ENCODE peak calls at places on chromosomes 6 and 20, in seven cellular contexts. One of them, this sample, is unnamed.

GRCh38 chr6:122307577-122307976 is 91.9 kb upstream of the HSF2 start:
- DNase-seq in K562: no peak
- DNase-seq in brain microvascular endothelial cell: no peak
- DNase-seq in NCI-H774: no peak
- DNase-seq in fibroblast of the conjunctiva: no peak
- DNase-seq in HS-27A: no peak
- DNase-seq in HEK293T: no peak
- DNase-seq in this sample: no peak

GRCh38 chr6:154882107-154882506 is 113.0 kb upstream of the TIAM2 start:
- DNase-seq in K562: no peak
- DNase-seq in brain microvascular endothelial cell: no peak
- DNase-seq in NCI-H774: no peak
- DNase-seq in fibroblast of the conjunctiva: no peak
- DNase-seq in HS-27A: no peak
- DNase-seq in HEK293T: no peak
- DNase-seq in this sample: no peak

GRCh38 chr6:105484238-105485161 is 81.6 kb upstream of the PREP start:
- DNase-seq in K562: peak; percentile 27
- DNase-seq in brain microvascular endothelial cell: no peak
- DNase-seq in NCI-H774: peak; percentile 90
- DNase-seq in fibroblast of the conjunctiva: no peak
- DNase-seq in HS-27A: peak; percentile 26
- DNase-seq in HEK293T: peak; percentile 31
- DNase-seq in this sample: peak; percentile 44

GRCh38 chr20:48687097-48687800 is 140.6 kb downstream of the PREX1 start:
- DNase-seq in K562: no peak
- DNase-seq in brain microvascular endothelial cell: no peak
- DNase-seq in NCI-H774: no peak
- DNase-seq in fibroblast of the conjunctiva: no peak
- DNase-seq in HS-27A: no peak
- DNase-seq in HEK293T: no peak
- DNase-seq in this sample: no peak

GRCh38 chr6:43181942-43182860 is at the start of gene CUL9:
- DNase-seq in K562: peak; percentile 94
- DNase-seq in brain microvascular endothelial cell: peak; percentile 17
- DNase-seq in NCI-H774: peak; percentile 78
- DNase-seq in fibroblast of the conjunctiva: peak; percentile 37
- DNase-seq in HS-27A: no peak
- DNase-seq in HEK293T: peak; percentile 66
- DNase-seq in this sample: peak; percentile 70

GRCh38 chr20:49409302-49409969 is 73.0 kb downstream of the KCNB1 start:
- DNase-seq in K562: no peak
- DNase-seq in brain microvascular endothelial cell: no peak
- DNase-seq in NCI-H774: no peak
- DNase-seq in fibroblast of the conjunctiva: no peak
- DNase-seq in HS-27A: no peak
- DNase-seq in HEK293T: no peak
- DNase-seq in this sample: no peak

GRCh38 chr20:64223526-64224067 is 32.0 kb upstream of the PCMTD2 start:
- DNase-seq in K562: peak; percentile 80
- DNase-seq in brain microvascular endothelial cell: no peak
- DNase-seq in NCI-H774: no peak
- DNase-seq in fibroblast of the conjunctiva: no peak
- DNase-seq in HS-27A: no peak
- DNase-seq in HEK293T: peak; percentile 69
- DNase-seq in this sample: peak; percentile 31

GRCh38 chr20:910840-911770 is 5.0 kb downstream of the ANGPT4 start:
- DNase-seq in K562: no peak
- DNase-seq in brain microvascular endothelial cell: peak; percentile 64
- DNase-seq in NCI-H774: no peak
- DNase-seq in fibroblast of the conjunctiva: no peak
- DNase-seq in HS-27A: peak; percentile 39
- DNase-seq in HEK293T: no peak
- DNase-seq in this sample: peak; percentile 41

GRCh38 chr20:45100563-45101245 is at the start of gene KCNS1:
- DNase-seq in K562: peak; percentile 39
- DNase-seq in brain microvascular endothelial cell: peak; percentile 9
- DNase-seq in NCI-H774: no peak
- DNase-seq in fibroblast of the conjunctiva: no peak
- DNase-seq in HS-27A: no peak
- DNase-seq in HEK293T: no peak
- DNase-seq in this sample: peak; percentile 18

GRCh38 chr20:32528905-32529670 is 56.0 kb downstream of the NOL4L start:
- DNase-seq in K562: no peak
- DNase-seq in brain microvascular endothelial cell: no peak
- DNase-seq in NCI-H774: no peak
- DNase-seq in fibroblast of the conjunctiva: no peak
- DNase-seq in HS-27A: no peak
- DNase-seq in HEK293T: no peak
- DNase-seq in this sample: no peak

GRCh38 chr20:63864545-63864977 is 509 bp upstream of the TPD52L2 start:
- DNase-seq in K562: no peak
- DNase-seq in brain microvascular endothelial cell: no peak
- DNase-seq in NCI-H774: no peak
- DNase-seq in fibroblast of the conjunctiva: no peak
- DNase-seq in HS-27A: no peak
- DNase-seq in HEK293T: no peak
- DNase-seq in this sample: no peak

GRCh38 chr6:111888928-111889696 is 15.9 kb upstream of the FYN start:
- DNase-seq in K562: no peak
- DNase-seq in brain microvascular endothelial cell: no peak
- DNase-seq in NCI-H774: peak; percentile 48
- DNase-seq in fibroblast of the conjunctiva: no peak
- DNase-seq in HS-27A: no peak
- DNase-seq in HEK293T: peak; percentile 59
- DNase-seq in this sample: peak; percentile 40

GRCh38 chr6:34583861-34584604 is 27.9 kb upstream of the SPDEF start:
- DNase-seq in K562: no peak
- DNase-seq in brain microvascular endothelial cell: no peak
- DNase-seq in NCI-H774: no peak
- DNase-seq in fibroblast of the conjunctiva: no peak
- DNase-seq in HS-27A: no peak
- DNase-seq in HEK293T: no peak
- DNase-seq in this sample: no peak

GRCh38 chr6:129929433-129929832 is 68.3 kb upstream of the TMEM244 start:
- DNase-seq in K562: no peak
- DNase-seq in brain microvascular endothelial cell: peak; percentile 73
- DNase-seq in NCI-H774: no peak
- DNase-seq in fibroblast of the conjunctiva: peak; percentile 76
- DNase-seq in HS-27A: no peak
- DNase-seq in HEK293T: no peak
- DNase-seq in this sample: peak; percentile 93

GRCh38 chr6:9540126-9540525 is 874.7 kb downstream of the TFAP2A start:
- DNase-seq in K562: no peak
- DNase-seq in brain microvascular endothelial cell: no peak
- DNase-seq in NCI-H774: no peak
- DNase-seq in fibroblast of the conjunctiva: no peak
- DNase-seq in HS-27A: no peak
- DNase-seq in HEK293T: no peak
- DNase-seq in this sample: peak; percentile 24

GRCh38 chr6:34514593-34515472 is 41.3 kb downstream of the SPDEF start:
- DNase-seq in K562: peak; percentile 88
- DNase-seq in brain microvascular endothelial cell: peak; percentile 55
- DNase-seq in NCI-H774: no peak
- DNase-seq in fibroblast of the conjunctiva: peak; percentile 75
- DNase-seq in HS-27A: no peak
- DNase-seq in HEK293T: no peak
- DNase-seq in this sample: peak; percentile 69

GRCh38 chr6:20976391-20976790 is 442.1 kb downstream of the CDKAL1 start:
- DNase-seq in K562: no peak
- DNase-seq in brain microvascular endothelial cell: no peak
- DNase-seq in NCI-H774: no peak
- DNase-seq in fibroblast of the conjunctiva: no peak
- DNase-seq in HS-27A: no peak
- DNase-seq in HEK293T: no peak
- DNase-seq in this sample: no peak

GRCh38 chr6:154926366-154926765 is 68.7 kb upstream of the TIAM2 start:
- DNase-seq in K562: no peak
- DNase-seq in brain microvascular endothelial cell: no peak
- DNase-seq in NCI-H774: no peak
- DNase-seq in fibroblast of the conjunctiva: no peak
- DNase-seq in HS-27A: no peak
- DNase-seq in HEK293T: no peak
- DNase-seq in this sample: no peak

GRCh38 chr6:87029711-87030314 is 65.1 kb downstream of the CGA start:
- DNase-seq in K562: peak; percentile 49
- DNase-seq in brain microvascular endothelial cell: peak; percentile 49
- DNase-seq in NCI-H774: peak; percentile 68
- DNase-seq in fibroblast of the conjunctiva: peak; percentile 53
- DNase-seq in HS-27A: peak; percentile 9
- DNase-seq in HEK293T: peak; percentile 16
- DNase-seq in this sample: peak; percentile 78

GRCh38 chr6:89313006-89313405 is 2.1 kb downstream of the GABRR2 start:
- DNase-seq in K562: no peak
- DNase-seq in brain microvascular endothelial cell: peak; percentile 64
- DNase-seq in NCI-H774: peak; percentile 6
- DNase-seq in fibroblast of the conjunctiva: peak; percentile 54
- DNase-seq in HS-27A: no peak
- DNase-seq in HEK293T: no peak
- DNase-seq in this sample: peak; percentile 72

GRCh38 chr6:123030292-123030691 is 34.3 kb downstream of the CLVS2 start:
- DNase-seq in K562: no peak
- DNase-seq in brain microvascular endothelial cell: no peak
- DNase-seq in NCI-H774: no peak
- DNase-seq in fibroblast of the conjunctiva: no peak
- DNase-seq in HS-27A: no peak
- DNase-seq in HEK293T: no peak
- DNase-seq in this sample: no peak

GRCh38 chr20:32494498-32495216 is 90.5 kb downstream of the NOL4L start:
- DNase-seq in K562: no peak
- DNase-seq in brain microvascular endothelial cell: peak; percentile 38
- DNase-seq in NCI-H774: no peak
- DNase-seq in fibroblast of the conjunctiva: no peak
- DNase-seq in HS-27A: no peak
- DNase-seq in HEK293T: no peak
- DNase-seq in this sample: no peak

GRCh38 chr20:6595704-6596103 is 171.8 kb upstream of the BMP2 start:
- DNase-seq in K562: no peak
- DNase-seq in brain microvascular endothelial cell: peak; percentile 32
- DNase-seq in NCI-H774: no peak
- DNase-seq in fibroblast of the conjunctiva: no peak
- DNase-seq in HS-27A: no peak
- DNase-seq in HEK293T: no peak
- DNase-seq in this sample: peak; percentile 51

GRCh38 chr20:63574829-63575720 is 1.0 kb upstream of the HELZ2 start:
- DNase-seq in K562: no peak
- DNase-seq in brain microvascular endothelial cell: no peak
- DNase-seq in NCI-H774: no peak
- DNase-seq in fibroblast of the conjunctiva: peak; percentile 16
- DNase-seq in HS-27A: no peak
- DNase-seq in HEK293T: no peak
- DNase-seq in this sample: peak; percentile 51

GRCh38 chr6:139778688-139779087 is 404.2 kb upstream of the CITED2 start:
- DNase-seq in K562: no peak
- DNase-seq in brain microvascular endothelial cell: peak; percentile 24
- DNase-seq in NCI-H774: peak; percentile 88
- DNase-seq in fibroblast of the conjunctiva: no peak
- DNase-seq in HS-27A: no peak
- DNase-seq in HEK293T: no peak
- DNase-seq in this sample: peak; percentile 70

GRCh38 chr20:45611054-45611453 is 18.5 kb upstream of the WFDC10A start:
- DNase-seq in K562: no peak
- DNase-seq in brain microvascular endothelial cell: peak; percentile 73
- DNase-seq in NCI-H774: no peak
- DNase-seq in fibroblast of the conjunctiva: peak; percentile 24
- DNase-seq in HS-27A: peak; percentile 27
- DNase-seq in HEK293T: no peak
- DNase-seq in this sample: peak; percentile 93

GRCh38 chr20:4449977-4450715 is 271.6 kb upstream of the PRND start:
- DNase-seq in K562: no peak
- DNase-seq in brain microvascular endothelial cell: peak; percentile 65
- DNase-seq in NCI-H774: no peak
- DNase-seq in fibroblast of the conjunctiva: no peak
- DNase-seq in HS-27A: no peak
- DNase-seq in HEK293T: peak; percentile 27
- DNase-seq in this sample: peak; percentile 83

GRCh38 chr20:19995220-19995863 is 21.8 kb upstream of the NAA20 start:
- DNase-seq in K562: peak; percentile 46
- DNase-seq in brain microvascular endothelial cell: no peak
- DNase-seq in NCI-H774: peak; percentile 20
- DNase-seq in fibroblast of the conjunctiva: no peak
- DNase-seq in HS-27A: no peak
- DNase-seq in HEK293T: peak; percentile 49
- DNase-seq in this sample: peak; percentile 61

GRCh38 chr6:54282186-54282585 is 26.1 kb upstream of the TINAG start:
- DNase-seq in K562: no peak
- DNase-seq in brain microvascular endothelial cell: peak; percentile 30
- DNase-seq in NCI-H774: no peak
- DNase-seq in fibroblast of the conjunctiva: peak; percentile 46
- DNase-seq in HS-27A: no peak
- DNase-seq in HEK293T: no peak
- DNase-seq in this sample: peak; percentile 80

GRCh38 chr6:86706449-86706848 is 230.9 kb upstream of the HTR1E start:
- DNase-seq in K562: peak; percentile 16
- DNase-seq in brain microvascular endothelial cell: no peak
- DNase-seq in NCI-H774: no peak
- DNase-seq in fibroblast of the conjunctiva: no peak
- DNase-seq in HS-27A: no peak
- DNase-seq in HEK293T: no peak
- DNase-seq in this sample: no peak

GRCh38 chr20:41424546-41424945 is 57.9 kb upstream of the EMILIN3 start:
- DNase-seq in K562: no peak
- DNase-seq in brain microvascular endothelial cell: no peak
- DNase-seq in NCI-H774: no peak
- DNase-seq in fibroblast of the conjunctiva: peak; percentile 16
- DNase-seq in HS-27A: no peak
- DNase-seq in HEK293T: no peak
- DNase-seq in this sample: peak; percentile 46

GRCh38 chr20:50120935-50121693 is 8.2 kb upstream of the UBE2V1 start:
- DNase-seq in K562: no peak
- DNase-seq in brain microvascular endothelial cell: no peak
- DNase-seq in NCI-H774: peak; percentile 64
- DNase-seq in fibroblast of the conjunctiva: peak; percentile 30
- DNase-seq in HS-27A: no peak
- DNase-seq in HEK293T: peak; percentile 42
- DNase-seq in this sample: peak; percentile 41

This sample was measured in iris pigment epithelial cell.